ENCODE peak calls at places on chromosomes 13 and 19, in nine cellular contexts. A is NB4, K is A549, E is ovary, Q is uterus, O is sigmoid colon, W is H54, P is tibial nerve, B is lower leg skin. Z is an unnamed sample.
A peak's percentile ranks its signal among the peaks of the same experiment; 100 is the strongest.

GRCh38 chr13:93080166-93080565 is 146.4 kb upstream of the GPC6 start:
- DNase-seq in A (no peak), K (no peak), E (no peak), Q (no peak), O (no peak), W (no peak), P (no peak), B (no peak), Z (no peak)

GRCh38 chr13:73677041-73677589 is 457.1 kb downstream of the KLF12 start:
- DNase-seq in A (no peak), K (peak; percentile 2), E (no peak), Q (no peak), O (no peak), W (no peak), P (no peak), B (no peak), Z (no peak)

GRCh38 chr19:4814625-4815425 is 16.7 kb downstream of the TICAM1 start:
- DNase-seq in A (no peak), K (no peak), E (no peak), Q (no peak), O (no peak), W (no peak), P (no peak), B (no peak), Z (no peak)

GRCh38 chr19:35409191-35409590 is 38.3 kb downstream of the GPR42 start:
- DNase-seq in A (no peak), K (no peak), E (no peak), Q (no peak), O (no peak), W (no peak), P (no peak), B (no peak), Z (no peak)

GRCh38 chr19:30719189-30719990 is 347.2 kb downstream of the ZNF536 start:
- DNase-seq in A (no peak), K (no peak), E (peak; percentile 75), Q (peak; percentile 69), O (peak; percentile 85), W (peak; percentile 38), P (peak; percentile 27), B (peak; percentile 87), Z (peak; percentile 37)

GRCh38 chr19:38319421-38320258 is at the start of gene KCNK6:
- DNase-seq in A (peak; percentile 17), K (peak; percentile 66), E (peak; percentile 52), Q (peak; percentile 59), O (no peak), W (no peak), P (peak; percentile 22), B (peak; percentile 92), Z (no peak)

GRCh38 chr13:34012354-34012753 is 194.4 kb downstream of the RFC3 start:
- DNase-seq in A (no peak), K (no peak), E (no peak), Q (no peak), O (no peak), W (no peak), P (no peak), B (no peak), Z (no peak)

GRCh38 chr19:7159105-7159933 is 89.8 kb downstream of the ZNF557 start:
- DNase-seq in A (peak; percentile 62), K (no peak), E (no peak), Q (peak; percentile 83), O (peak; percentile 96), W (peak; percentile 71), P (no peak), B (peak; percentile 91), Z (peak; percentile 95)

GRCh38 chr19:52527954-52528326 is 472 bp downstream of the ZNF808 start:
- DNase-seq in A (no peak), K (no peak), E (peak; percentile 15), Q (peak; percentile 24), O (peak; percentile 67), W (no peak), P (no peak), B (no peak), Z (no peak)

GRCh38 chr19:52524086-52524485 is 3.4 kb upstream of the ZNF808 start:
- DNase-seq in A (no peak), K (no peak), E (no peak), Q (no peak), O (no peak), W (no peak), P (no peak), B (no peak), Z (no peak)

GRCh38 chr19:52522555-52522954 is 4.9 kb upstream of the ZNF808 start:
- DNase-seq in A (no peak), K (no peak), E (no peak), Q (no peak), O (no peak), W (no peak), P (no peak), B (no peak), Z (no peak)

GRCh38 chr19:52532480-52532879 is 5.0 kb downstream of the ZNF808 start:
- DNase-seq in A (no peak), K (no peak), E (no peak), Q (no peak), O (no peak), W (no peak), P (no peak), B (no peak), Z (no peak)

GRCh38 chr19:52527134-52527953 is at the start of gene ZNF808:
- DNase-seq in A (peak; percentile 96), K (peak; percentile 5), E (peak; percentile 92), Q (peak; percentile 97), O (peak; percentile 98), W (peak; percentile 90), P (peak; percentile 91), B (peak; percentile 99), Z (peak; percentile 96)
- TF ChIP-seq POLR2A in A (peak; percentile 63), K (no peak), E (peak; percentile 25), Q (peak; percentile 30), O (peak; percentile 34), W (peak; percentile 57), P (no peak), B (no peak), Z (peak; percentile 44)

GRCh38 chr19:48896191-48896720 is 2.3 kb downstream of the TULP2 start:
- DNase-seq in A (no peak), K (no peak), E (peak; percentile 84), Q (peak; percentile 81), O (peak; percentile 86), W (no peak), P (peak; percentile 71), B (peak; percentile 91), Z (no peak)

GRCh38 chr19:48905664-48906063 is 5.6 kb downstream of the NUCB1 start:
- DNase-seq in A (no peak), K (no peak), E (no peak), Q (no peak), O (no peak), W (no peak), P (no peak), B (no peak), Z (no peak)

GRCh38 chr19:48899781-48900476 is at the start of gene NUCB1:
- DNase-seq in A (peak; percentile 98), K (peak; percentile 100), E (peak; percentile 99), Q (peak; percentile 100), O (peak; percentile 100), W (peak; percentile 93), P (peak; percentile 100), B (peak; percentile 100), Z (peak; percentile 98)

GRCh38 chr19:48897181-48897580 is 1.4 kb downstream of the TULP2 start:
- DNase-seq in A (no peak), K (no peak), E (no peak), Q (no peak), O (no peak), W (no peak), P (no peak), B (no peak), Z (no peak)

DNA sequence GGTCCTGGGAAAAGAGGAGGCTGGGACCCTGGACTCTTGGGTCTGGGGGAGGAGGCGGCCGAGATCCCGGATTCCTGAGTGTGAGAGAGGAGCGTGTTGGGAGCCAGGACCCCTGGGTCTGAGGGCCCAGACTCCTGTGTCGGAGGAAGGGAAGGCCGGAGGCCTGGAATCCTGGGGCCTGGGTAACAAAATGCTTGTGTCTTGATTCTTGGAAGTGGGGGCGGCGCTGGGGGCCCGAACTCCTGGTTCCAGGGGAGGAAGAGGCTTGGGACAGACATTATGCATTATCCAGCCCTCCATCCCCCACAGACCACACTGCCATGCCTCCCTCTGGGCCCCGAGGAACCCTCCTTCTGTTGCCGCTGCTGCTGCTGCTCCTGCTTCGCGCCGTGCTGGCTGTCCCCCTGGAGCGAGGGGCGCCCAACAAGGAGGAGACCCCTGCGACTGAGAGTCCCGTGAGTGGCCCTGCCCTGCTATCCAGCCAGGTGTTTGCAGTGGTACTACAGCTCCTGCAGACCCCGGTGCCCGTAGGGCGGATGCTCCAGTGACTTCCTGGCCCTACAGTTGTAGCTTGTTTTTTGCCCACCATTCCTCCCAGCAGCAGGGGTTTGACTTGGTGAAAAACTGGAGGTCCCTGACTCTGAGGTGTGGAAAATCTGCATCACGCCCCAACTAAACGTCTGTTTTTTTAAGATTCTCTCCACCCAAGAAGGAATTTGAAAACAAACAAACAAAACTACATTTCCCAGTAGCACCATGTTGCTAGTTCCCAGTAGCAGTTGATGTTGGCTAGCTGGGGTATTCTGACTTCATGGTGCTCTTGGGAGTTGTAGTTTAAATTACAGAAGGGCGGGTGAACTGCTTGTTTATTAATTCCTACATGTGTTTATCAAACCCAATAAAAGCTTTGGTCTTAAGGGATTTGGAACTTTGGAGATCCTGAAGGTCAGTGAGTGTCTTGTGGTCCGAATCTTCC is 653 bp downstream of the NUCB1 start:
- DNase-seq in A (peak; percentile 48), K (no peak), E (no peak), Q (no peak), O (peak; percentile 74), W (no peak), P (no peak), B (peak; percentile 89), Z (no peak)
- TF ChIP-seq POLR2A in A (no peak), K (no peak), E (no peak), Q (no peak), O (no peak), W (no peak), P (no peak), B (no peak), Z (no peak)

DNA sequence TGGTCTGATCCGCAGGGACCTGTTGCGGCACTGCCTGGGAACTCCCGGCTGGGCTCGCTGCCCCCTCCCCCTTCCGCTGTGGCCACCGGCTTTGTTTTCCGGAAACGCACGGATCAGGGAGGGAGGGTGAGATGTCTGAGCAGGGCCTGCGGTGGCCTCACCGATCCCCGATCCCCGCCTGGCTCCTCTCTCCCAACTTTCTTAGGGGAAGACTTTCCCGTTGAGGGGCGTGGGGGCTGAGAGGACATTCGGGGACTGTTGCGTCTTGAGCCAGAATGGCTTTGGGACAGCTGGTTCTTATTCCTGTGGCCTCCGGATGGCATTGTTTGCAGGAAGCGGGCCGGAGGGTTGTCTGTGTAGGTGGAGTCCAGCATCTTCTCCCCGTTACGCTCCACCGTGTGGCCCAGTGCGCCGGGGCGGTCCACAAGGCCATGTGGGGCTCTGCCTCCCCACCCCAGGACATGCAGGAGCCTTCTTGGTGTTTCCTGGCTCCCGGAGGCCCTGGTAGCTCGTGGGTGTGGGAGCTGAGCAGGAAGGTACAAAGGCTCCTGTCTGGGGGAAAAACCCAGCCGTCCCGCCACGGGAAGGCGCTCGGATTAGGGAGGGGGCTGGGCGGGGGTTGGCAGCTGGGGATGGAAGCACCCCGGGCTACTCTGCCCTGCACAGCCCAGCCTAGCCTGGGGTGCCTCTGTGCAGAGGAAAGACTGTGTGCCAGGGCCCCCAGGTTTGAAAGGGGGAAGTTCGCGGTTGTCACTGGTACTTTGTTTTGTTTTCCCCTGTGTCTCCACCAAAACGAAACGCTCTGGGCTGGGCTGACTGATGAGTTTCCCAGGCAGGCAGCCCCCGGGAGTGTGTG is 1.3 kb downstream of the CSNK1G2 start:
- DNase-seq in A (peak; percentile 86), K (peak; percentile 70), E (peak; percentile 67), Q (peak; percentile 66), O (peak; percentile 88), W (peak; percentile 86), P (peak; percentile 60), B (peak; percentile 95), Z (peak; percentile 50)
- TF ChIP-seq POLR2A in A (no peak), K (no peak), E (no peak), Q (no peak), O (no peak), W (peak; percentile 7), P (peak; percentile 31), B (no peak), Z (peak; percentile 51)

GRCh38 chr13:53321301-53321700 is 292.7 kb downstream of the OLFM4 start:
- DNase-seq in A (no peak), K (no peak), E (no peak), Q (no peak), O (no peak), W (no peak), P (no peak), B (no peak), Z (no peak)
- TF ChIP-seq POLR2A in A (no peak), K (no peak), E (no peak), Q (no peak), O (no peak), W (no peak), P (no peak), B (no peak), Z (no peak)